ENCODE peak calls at places on chromosomes 5 and 9, in nine cellular contexts. I is NCI-H510A treated with DMSO at 0.1 percent for 48 hours; C is activated CD8-positive, alpha-beta memory T cell treated with anti-CD3 and anti-CD28 coated beads for 48 hours; B is amniotic stem cell; Q is memory B cell; K is CD14-positive monocyte; W is thyroid gland; P is SIG-M5; A is SHP77. V is an unnamed sample.

GRCh38 chr5:116361171-116361967 is 213.3 kb downstream of the SEMA6A start:
- DNase-seq in I (no peak), C (no peak), B (no peak), Q (no peak), K (no peak), W (peak), P (no peak), A (peak), V (peak)

GRCh38 chr5:36066001-36066539 is 612 bp downstream of the UGT3A2 start:
- DNase-seq in I (no peak), C (no peak), B (no peak), Q (no peak), K (no peak), W (no peak), P (no peak), A (no peak), V (no peak)

GRCh38 chr9:135037521-135038250 is 49.8 kb upstream of the OLFM1 start:
- DNase-seq in I (no peak), C (no peak), B (no peak), Q (no peak), K (no peak), W (no peak), P (no peak), A (no peak), V (no peak)

GRCh38 chr9:119289740-119290139 is 79.5 kb downstream of the BRINP1 start:
- DNase-seq in I (peak), C (no peak), B (peak), Q (peak), K (no peak), W (peak), P (no peak), A (peak), V (peak)

GRCh38 chr5:55694152-55694830 is 17.8 kb downstream of the SLC38A9 start:
- DNase-seq in I (peak), C (no peak), B (no peak), Q (no peak), K (no peak), W (no peak), P (no peak), A (no peak), V (no peak)

GRCh38 chr9:127568971-127569818 is 42.9 kb upstream of the STXBP1 start:
- DNase-seq in I (peak), C (peak), B (peak), Q (peak), K (peak), W (peak), P (no peak), A (peak), V (peak)

GRCh38 chr9:80030801-80031200 is 459.0 kb downstream of the TLE4 start:
- DNase-seq in I (no peak), C (no peak), B (no peak), Q (no peak), K (no peak), W (no peak), P (no peak), A (no peak), V (no peak)

GRCh38 chr9:83583151-83584014 is 39.6 kb upstream of the IDNK start:
- DNase-seq in I (peak), C (no peak), B (no peak), Q (no peak), K (no peak), W (peak), P (no peak), A (peak), V (peak)

GRCh38 chr9:127557466-127557869 is 54.6 kb upstream of the STXBP1 start:
- DNase-seq in I (no peak), C (no peak), B (no peak), Q (no peak), K (no peak), W (no peak), P (no peak), A (no peak), V (no peak)

GRCh38 chr5:143405747-143406098 is 2.2 kb upstream of the NR3C1 start:
- DNase-seq in I (no peak), C (no peak), B (no peak), Q (no peak), K (no peak), W (no peak), P (no peak), A (no peak), V (no peak)

GRCh38 chr5:172235132-172235780 is 41.3 kb downstream of the EFCAB9 start:
- DNase-seq in I (no peak), C (no peak), B (no peak), Q (no peak), K (no peak), W (no peak), P (no peak), A (no peak), V (no peak)

GRCh38 chr9:114099523-114100270 is 605 bp upstream of the KIF12 start:
- DNase-seq in I (peak), C (no peak), B (no peak), Q (no peak), K (peak), W (no peak), P (no peak), A (no peak), V (peak)

GRCh38 chr9:91857831-91858669 is 92.0 kb downstream of the ROR2 start:
- DNase-seq in I (peak), C (no peak), B (no peak), Q (no peak), K (no peak), W (no peak), P (no peak), A (no peak), V (no peak)

GRCh38 chr5:1017056-1017455 is 8.5 kb downstream of the NKD2 start:
- DNase-seq in I (no peak), C (no peak), B (no peak), Q (no peak), K (no peak), W (no peak), P (no peak), A (no peak), V (no peak)

GRCh38 chr5:33184367-33184766 is 256.4 kb upstream of the TARS1 start:
- DNase-seq in I (no peak), C (no peak), B (no peak), Q (no peak), K (no peak), W (no peak), P (no peak), A (no peak), V (no peak)

GRCh38 chr5:142150431-142150830 is 41.9 kb downstream of the NDFIP1 start:
- DNase-seq in I (no peak), C (no peak), B (no peak), Q (no peak), K (no peak), W (no peak), P (no peak), A (no peak), V (no peak)

GRCh38 chr5:123116063-123116462 is 27.0 kb downstream of the PRDM6 start:
- DNase-seq in I (no peak), C (no peak), B (no peak), Q (no peak), K (no peak), W (no peak), P (no peak), A (no peak), V (no peak)

GRCh38 chr5:9058666-9059065 is 487.2 kb downstream of the SEMA5A start:
- DNase-seq in I (no peak), C (no peak), B (no peak), Q (no peak), K (no peak), W (no peak), P (no peak), A (no peak), V (no peak)

GRCh38 chr5:746258-746761 is 38.2 kb downstream of the ZDHHC11B start:
- DNase-seq in I (no peak), C (no peak), B (no peak), Q (no peak), K (no peak), W (no peak), P (no peak), A (no peak), V (no peak)

GRCh38 chr9:117046666-117047327 is 359.7 kb downstream of the TRIM32 start:
- DNase-seq in I (no peak), C (no peak), B (no peak), Q (no peak), K (no peak), W (no peak), P (no peak), A (no peak), V (no peak)

GRCh38 chr5:91024727-91025126 is 358.4 kb downstream of the ARRDC3 start:
- DNase-seq in I (no peak), C (no peak), B (no peak), Q (no peak), K (no peak), W (no peak), P (no peak), A (no peak), V (no peak)

GRCh38 chr5:138616508-138616907 is 41.3 kb upstream of the HSPA9 start:
- DNase-seq in I (no peak), C (no peak), B (no peak), Q (no peak), K (no peak), W (no peak), P (no peak), A (no peak), V (no peak)

GRCh38 chr9:137046094-137046787 is at the start of gene NPDC1:
- DNase-seq in I (peak), C (peak), B (peak), Q (peak), K (no peak), W (peak), P (no peak), A (peak), V (peak)

GRCh38 chr9:69549310-69550202 is 122.6 kb downstream of the APBA1 start:
- DNase-seq in I (peak), C (no peak), B (no peak), Q (peak), K (no peak), W (peak), P (no peak), A (peak), V (no peak)

GRCh38 chr9:114004221-114004716 is 73.8 kb downstream of the AMBP start:
- DNase-seq in I (no peak), C (no peak), B (no peak), Q (no peak), K (peak), W (no peak), P (no peak), A (no peak), V (peak)

V was measured in body of pancreas.